ENCODE peak calls at places on chromosomes 16 and 17, in nine cellular contexts. O, N, Y, R, U, D, S, P and C are unnamed samples. For H3K4me1, the result is how much of the 10 kb centered on the place peaks cover.

GRCh38 chr17:60145006-60145935 is 4.5 kb upstream of the CA4 start:
- DNase-seq in R (no peak), O (no peak), P (no peak), U (peak), N (no peak), D (no peak), S (no peak), Y (no peak), C (no peak)

GRCh38 chr16:56382901-56383355 is 42.4 kb downstream of the AMFR start:
- DNase-seq in Y (no peak), S (no peak), O (no peak), N (peak), P (no peak), R (no peak), D (peak), U (peak), C (no peak)

GRCh38 chr17:80438806-80439205 is 23.8 kb downstream of the ENDOV start:
- DNase-seq in N (no peak), U (no peak), O (no peak), D (no peak), P (no peak), Y (no peak), S (no peak), R (no peak), C (no peak)

GRCh38 chr16:82638095-82638798 is 11.5 kb downstream of the CDH13 start:
- DNase-seq in D (peak), U (peak), Y (no peak), S (no peak), R (no peak), N (peak), P (no peak), O (no peak), C (no peak)

GRCh38 chr17:41739661-41740352 is 5.4 kb upstream of the HAP1 start:
- DNase-seq in U (no peak), N (peak), D (peak), Y (no peak), P (no peak), S (no peak), O (no peak), R (no peak), C (no peak)

GRCh38 chr16:54216268-54217187 is 70.1 kb downstream of the IRX3 start:
- DNase-seq in O (no peak), U (peak), S (peak), N (no peak), R (peak), Y (no peak), P (no peak), D (no peak), C (no peak)

GRCh38 chr16:75044800-75045361 is 46.1 kb downstream of the ZNRF1 start:
- DNase-seq in D (no peak), P (no peak), R (peak), Y (peak), O (no peak), N (peak), S (peak), U (peak), C (no peak)

GRCh38 chr17:68821860-68822693 is 133.1 kb downstream of the ABCA8 start:
- DNase-seq in Y (no peak), R (no peak), N (peak), D (peak), U (peak), O (no peak), S (no peak), P (no peak), C (no peak)

DNA sequence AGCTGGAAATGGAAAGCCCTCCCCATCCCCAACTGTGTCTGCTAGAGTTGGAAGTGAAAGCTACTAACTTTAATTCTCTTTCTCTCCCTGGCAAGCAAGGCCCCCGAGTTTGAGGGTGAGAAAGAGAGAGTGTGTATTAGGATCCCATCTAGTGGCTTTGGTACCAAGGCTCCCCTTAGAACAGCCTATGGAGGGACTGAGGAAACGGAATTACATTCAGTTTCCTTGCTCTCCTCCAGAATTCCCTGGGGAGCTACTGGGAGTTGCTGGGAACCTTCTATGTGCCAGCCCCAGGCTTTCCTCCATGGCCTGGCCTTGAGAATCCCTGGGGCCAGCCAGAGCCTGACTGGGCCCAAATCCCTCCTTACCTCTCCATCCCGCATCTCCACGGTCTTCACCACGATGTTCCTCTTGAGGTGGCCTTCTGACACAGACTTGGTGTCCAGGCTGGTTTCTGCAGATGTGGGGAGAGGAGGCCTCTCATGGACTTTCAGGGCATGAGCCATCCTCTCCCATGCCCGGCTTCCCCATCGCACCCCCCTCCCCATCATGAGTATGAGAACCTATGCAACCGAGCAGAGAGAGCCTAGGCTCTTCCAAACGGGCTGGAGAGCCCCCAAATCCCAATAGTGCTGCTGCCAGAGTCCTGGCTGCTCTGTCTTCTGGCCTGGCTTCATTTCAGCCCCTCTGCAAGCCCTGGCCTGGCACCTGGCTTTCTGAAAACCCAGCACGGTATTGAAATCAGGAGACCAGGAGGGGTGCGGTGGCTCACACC is 7.4 kb downstream of the GFAP start:
- DNase-seq in U (peak), D (no peak), O (no peak), N (no peak), R (no peak), S (no peak), Y (no peak), P (no peak), C (no peak)
- H3K4me1 ChIP-seq in U (under half), D (under half), O (under half), N (under half), R (under half), S (under half), Y (under half), P (under half), C (under half)

GRCh38 chr16:29742683-29743275 is 3.0 kb downstream of the C16orf54 start:
- DNase-seq in U (no peak), O (peak), Y (no peak), D (no peak), N (no peak), P (no peak), S (no peak), R (no peak), C (no peak)
- H3K4me1 ChIP-seq in U (under half), O (under half), Y (under half), D (under half), N (under half), P (half or more), S (under half), R (under half), C (half or more)

GRCh38 chr16:24976061-24976779 is 38.9 kb downstream of the ARHGAP17 start:
- DNase-seq in N (no peak), S (no peak), D (no peak), U (no peak), P (no peak), R (no peak), Y (no peak), O (no peak), C (no peak)

GRCh38 chr16:24978370-24978914 is 36.7 kb downstream of the ARHGAP17 start:
- DNase-seq in S (no peak), Y (no peak), R (no peak), P (no peak), N (peak), D (no peak), U (no peak), O (no peak), C (no peak)

GRCh38 chr16:24976971-24977672 is 38.0 kb downstream of the ARHGAP17 start:
- DNase-seq in P (no peak), S (no peak), U (no peak), N (no peak), Y (no peak), O (no peak), R (no peak), D (no peak), C (no peak)

GRCh38 chr16:24975428-24975889 is 39.7 kb downstream of the ARHGAP17 start:
- DNase-seq in N (peak), U (peak), P (no peak), O (no peak), Y (no peak), R (no peak), S (no peak), D (peak), C (no peak)

GRCh38 chr16:24977673-24978065 is 37.5 kb downstream of the ARHGAP17 start:
- DNase-seq in R (no peak), D (peak), P (no peak), S (no peak), O (no peak), Y (no peak), N (peak), U (peak), C (no peak)
- H3K4me1 ChIP-seq in R (under half), D (under half), P (under half), S (half or more), O (under half), Y (under half), N (half or more), U (under half), C (under half)

GRCh38 chr16:81615833-81616232 is 163.3 kb upstream of the PLCG2 start:
- DNase-seq in P (no peak), U (no peak), R (no peak), Y (no peak), N (no peak), D (no peak), O (no peak), S (no peak), C (no peak)

GRCh38 chr16:81616321-81617020 is 162.6 kb upstream of the PLCG2 start:
- DNase-seq in N (peak), O (peak), R (no peak), D (peak), S (peak), Y (peak), U (peak), P (peak), C (peak)

GRCh38 chr16:81614171-81614570 is 164.9 kb upstream of the PLCG2 start:
- DNase-seq in S (no peak), R (no peak), O (no peak), U (no peak), N (no peak), P (no peak), Y (no peak), D (no peak), C (no peak)

GRCh38 chr16:81614654-81615359 is 164.3 kb upstream of the PLCG2 start:
- DNase-seq in R (no peak), S (no peak), N (no peak), U (no peak), D (no peak), O (no peak), P (no peak), Y (no peak), C (no peak)

DNA sequence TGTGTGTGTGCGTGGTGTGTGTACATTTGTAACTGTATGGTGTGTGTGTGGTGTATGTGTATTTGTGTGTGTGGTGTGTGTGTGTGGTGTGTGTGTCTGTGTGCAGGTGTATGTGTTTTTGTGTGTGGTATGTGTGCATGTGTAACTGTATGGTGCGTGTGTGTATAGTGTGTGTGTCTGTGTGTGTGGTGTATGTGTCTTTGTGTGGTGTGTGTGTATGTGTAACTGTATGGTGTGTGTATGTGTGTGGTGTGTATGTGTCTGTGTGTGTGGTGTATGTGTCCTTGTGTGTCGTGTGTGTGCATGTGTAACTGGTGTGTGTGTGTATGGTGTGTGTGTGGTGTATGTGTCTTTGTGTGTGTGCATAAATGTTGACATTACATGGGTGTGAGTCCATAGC is 163.7 kb upstream of the PLCG2 start:
- DNase-seq in O (no peak), U (no peak), D (no peak), S (no peak), P (no peak), N (no peak), Y (no peak), R (no peak), C (no peak)
- H3K4me1 ChIP-seq in O (under half), U (under half), D (under half), S (under half), P (under half), N (under half), Y (under half), R (under half), C (under half)

GRCh38 chr16:4940719-4941118 is 3.8 kb upstream of the PPL start:
- DNase-seq in D (no peak), P (no peak), O (no peak), U (no peak), S (no peak), R (no peak), Y (no peak), N (no peak), C (no peak)
- H3K4me1 ChIP-seq in D (under half), P (under half), O (under half), U (under half), S (under half), R (half or more), Y (under half), N (half or more), C (under half)

DNA sequence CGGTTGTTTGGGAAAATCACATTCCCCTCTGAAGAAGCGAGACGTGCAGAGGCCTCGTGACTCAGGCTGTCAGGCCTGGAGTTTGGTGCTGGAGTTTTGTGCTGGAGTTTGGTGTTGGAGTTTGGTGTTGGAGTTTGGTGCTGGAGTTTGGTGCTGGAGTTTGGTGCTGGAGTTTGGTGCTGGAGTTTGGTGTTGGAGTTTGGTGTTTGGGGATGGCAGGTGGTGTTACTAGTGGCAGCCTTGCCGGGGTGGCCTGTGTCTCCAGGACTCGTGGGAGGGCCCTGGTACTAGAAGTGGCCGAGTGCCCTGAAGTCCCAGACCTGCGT is 12.6 kb downstream of the TBC1D24 start:
- DNase-seq in N (no peak), R (no peak), O (no peak), Y (no peak), S (no peak), P (no peak), D (peak), U (no peak), C (no peak)
- H3K4me1 ChIP-seq in N (under half), R (under half), O (under half), Y (under half), S (under half), P (under half), D (under half), U (under half), C (under half)

GRCh38 chr16:89367538-89368059 is 122.8 kb downstream of the ANKRD11 start:
- DNase-seq in U (no peak), O (no peak), R (no peak), D (no peak), N (no peak), S (no peak), P (no peak), Y (no peak), C (no peak)

GRCh38 chr16:89366561-89367537 is 123.5 kb downstream of the ANKRD11 start:
- DNase-seq in N (no peak), Y (no peak), U (no peak), P (no peak), S (no peak), D (no peak), O (no peak), R (no peak), C (no peak)

GRCh38 chr16:89364603-89365002 is 125.8 kb downstream of the ANKRD11 start:
- DNase-seq in S (no peak), U (peak), P (no peak), R (no peak), D (peak), O (no peak), N (no peak), Y (no peak), C (no peak)

GRCh38 chr16:89365044-89365467 is 125.3 kb downstream of the ANKRD11 start:
- DNase-seq in D (peak), P (no peak), N (no peak), U (peak), Y (no peak), O (no peak), R (no peak), S (no peak), C (no peak)

DNA sequence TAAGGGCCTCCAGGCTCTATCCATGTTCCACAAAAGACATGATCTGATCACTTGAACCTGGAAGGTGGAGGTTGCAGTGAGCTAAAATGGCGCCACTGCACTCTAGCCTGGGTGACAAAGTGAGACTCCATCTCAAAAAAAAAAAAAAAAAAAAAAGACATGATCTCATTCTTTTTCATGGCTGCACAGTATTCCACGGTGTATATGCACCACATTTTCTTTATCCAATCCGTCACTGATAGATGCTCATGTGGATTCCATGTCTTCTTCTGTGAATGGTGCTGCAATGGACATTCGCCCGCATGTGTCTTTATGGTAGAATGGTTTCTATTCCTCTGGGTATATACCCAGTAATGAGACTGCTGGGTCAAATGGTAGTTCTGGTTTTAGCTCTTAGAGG is 124.4 kb downstream of the ANKRD11 start:
- DNase-seq in S (no peak), R (no peak), D (no peak), Y (no peak), P (no peak), U (no peak), N (no peak), O (no peak), C (no peak)
- H3K4me1 ChIP-seq in S (half or more), R (half or more), D (under half), Y (under half), P (half or more), U (under half), N (half or more), O (under half), C (half or more)

DNA sequence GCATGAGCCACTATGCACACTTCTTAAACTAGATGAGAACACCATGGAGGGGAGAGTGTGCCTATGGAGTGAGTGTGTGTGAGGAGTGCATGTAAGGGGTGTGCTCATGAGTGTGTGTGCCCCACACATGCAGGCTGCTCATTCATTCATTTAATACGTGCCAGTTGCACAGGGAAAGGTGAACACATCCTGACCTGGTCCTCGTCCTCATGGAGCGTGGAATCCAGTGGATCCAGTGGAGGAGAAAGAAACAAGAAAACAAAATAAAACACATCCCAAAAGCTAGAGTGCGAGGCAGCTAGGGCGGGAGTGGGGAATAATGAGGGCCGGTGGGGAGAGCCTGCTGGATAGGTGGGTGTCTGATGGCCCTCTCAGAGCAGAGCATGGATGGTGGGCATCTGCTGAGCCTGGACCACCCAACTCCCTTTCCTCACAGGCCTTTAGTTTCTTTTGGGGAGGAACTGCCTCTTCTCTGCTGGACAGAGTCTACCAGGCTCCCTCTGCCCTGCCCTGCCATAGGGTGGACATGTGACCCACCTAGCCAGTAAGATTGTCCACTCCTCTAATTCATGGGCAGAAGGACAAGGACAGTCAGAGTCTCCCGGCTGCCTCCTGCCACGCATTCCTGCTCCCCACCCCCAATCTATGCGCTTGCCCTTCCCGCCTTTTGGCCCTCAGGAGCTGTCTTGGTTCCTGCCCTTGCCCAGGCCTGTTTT is 204.3 kb downstream of the RAB11FIP4 start:
- DNase-seq in P (no peak), S (no peak), R (no peak), O (no peak), Y (no peak), N (peak), U (no peak), D (no peak), C (no peak)
- H3K4me1 ChIP-seq in P (under half), S (under half), R (half or more), O (under half), Y (under half), N (under half), U (under half), D (under half), C (under half)

GRCh38 chr16:66592814-66593213 is 11.7 kb upstream of the CMTM3 start:
- DNase-seq in S (no peak), R (no peak), Y (no peak), O (no peak), D (no peak), U (no peak), P (no peak), N (no peak), C (no peak)
- H3K4me1 ChIP-seq in S (under half), R (under half), Y (under half), O (under half), D (under half), U (under half), P (under half), N (under half), C (under half)

DNA sequence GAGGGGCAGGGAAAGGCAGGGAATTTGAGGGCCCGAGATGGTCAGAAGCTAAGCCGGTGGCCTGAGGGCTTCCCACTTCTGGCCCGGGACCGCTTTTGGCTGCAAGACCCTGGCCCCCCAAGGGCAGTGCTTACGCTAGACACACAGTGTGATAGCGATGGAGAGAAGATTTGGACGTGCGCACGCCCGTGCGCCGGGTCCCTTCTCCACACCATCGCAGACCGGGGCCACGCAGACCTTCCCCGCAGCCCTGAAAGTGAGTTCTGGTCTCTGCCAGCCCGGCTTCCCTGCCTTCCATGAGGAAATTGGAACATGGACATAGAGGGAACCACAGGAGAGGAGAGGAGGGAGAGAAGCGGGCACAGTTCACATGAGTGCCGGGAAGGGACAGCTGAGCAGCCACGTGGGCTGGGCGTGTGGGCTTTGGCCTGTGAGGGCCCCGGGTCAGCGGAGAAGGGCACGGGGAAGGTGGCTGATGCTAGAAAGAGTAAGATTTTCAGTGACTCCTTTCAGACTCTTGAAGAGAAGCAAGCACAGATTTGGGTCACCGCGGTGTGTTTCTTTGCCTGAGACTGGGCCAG is 23.8 kb downstream of the ZFPM1 start:
- DNase-seq in D (no peak), O (no peak), R (no peak), N (no peak), S (no peak), P (no peak), U (no peak), Y (no peak), C (no peak)
- H3K4me1 ChIP-seq in D (under half), O (under half), R (under half), N (under half), S (under half), P (under half), U (under half), Y (under half), C (half or more)